ENCODE peak calls at places on chromosomes 6 and 20, in ten cellular contexts. L, O, U, E, D, F, R, N, A and M are unnamed samples.
A peak's percentile ranks its signal among the peaks of the same experiment; 100 is the strongest.

GRCh38 chr6:143112084-143112768 is 51.5 kb downstream of the AIG1 start:
- DNase-seq in N (no peak), U (no peak), F (no peak), A (no peak), E (no peak), O (no peak), L (no peak), R (no peak), D (no peak), M (no peak)

GRCh38 chr20:17614176-17614811 is 44.4 kb downstream of the DSTN start:
- DNase-seq in L (no peak), R (no peak), F (peak; percentile 33), U (no peak), A (no peak), N (no peak), O (peak; percentile 85), E (no peak), D (no peak), M (peak; percentile 70)

GRCh38 chr6:127180421-127180820 is 62.0 kb downstream of the RSPO3 start:
- DNase-seq in A (no peak), O (no peak), N (no peak), D (no peak), L (no peak), F (peak; percentile 25), U (no peak), E (no peak), R (no peak), M (no peak)

GRCh38 chr20:2984028-2984501 is 59.4 kb upstream of the GNRH2 start:
- DNase-seq in F (no peak), L (no peak), U (peak; percentile 47), E (no peak), N (no peak), D (no peak), A (no peak), O (no peak), R (peak; percentile 20), M (no peak)

GRCh38 chr20:33790571-33790970 is 20.6 kb upstream of the CHMP4B start:
- DNase-seq in L (no peak), F (no peak), D (no peak), N (no peak), U (no peak), A (no peak), E (no peak), R (no peak), O (no peak), M (peak; percentile 89)

GRCh38 chr6:27720607-27721580 is 191.3 kb downstream of the OR2B2 start:
- DNase-seq in D (no peak), E (no peak), R (no peak), A (peak; percentile 84), N (no peak), F (peak; percentile 60), L (no peak), O (peak; percentile 49), U (peak; percentile 85), M (no peak)

GRCh38 chr6:157235600-157236039 is 87.7 kb downstream of the TMEM242 start:
- DNase-seq in L (no peak), F (peak; percentile 56), N (no peak), R (peak; percentile 58), O (no peak), A (peak; percentile 69), U (no peak), E (no peak), D (peak; percentile 64), M (peak; percentile 69)

GRCh38 chr6:2196079-2196679 is 49.2 kb downstream of the GMDS start:
- DNase-seq in D (peak; percentile 82), N (peak; percentile 31), U (peak; percentile 71), R (peak; percentile 55), L (peak; percentile 33), O (peak; percentile 42), F (peak; percentile 40), A (peak; percentile 69), E (peak; percentile 51), M (peak; percentile 58)

GRCh38 chr20:56178219-56178618 is 70.3 kb upstream of the MC3R start:
- DNase-seq in L (no peak), A (no peak), F (no peak), N (no peak), E (no peak), U (no peak), O (no peak), R (no peak), D (no peak), M (no peak)

GRCh38 chr6:14354919-14355572 is 237.5 kb downstream of the CD83 start:
- DNase-seq in A (peak; percentile 77), R (no peak), L (peak; percentile 91), N (no peak), O (no peak), F (peak; percentile 94), E (peak; percentile 12), D (no peak), U (no peak), M (peak; percentile 17)

GRCh38 chr20:24894488-24894887 is 54.6 kb upstream of the CST7 start:
- DNase-seq in E (no peak), O (no peak), R (no peak), F (no peak), U (no peak), N (no peak), L (no peak), D (no peak), A (no peak), M (no peak)

GRCh38 chr20:46215913-46216707 is 92.2 kb downstream of the CDH22 start:
- DNase-seq in O (peak; percentile 96), R (no peak), A (peak; percentile 76), L (no peak), E (no peak), D (peak; percentile 14), N (peak; percentile 34), U (no peak), F (peak; percentile 59), M (peak; percentile 22)

GRCh38 chr20:3163099-3164042 is 3.7 kb upstream of the FASTKD5 start:
- DNase-seq in L (no peak), A (no peak), E (no peak), N (no peak), R (no peak), U (no peak), F (no peak), D (no peak), O (no peak), M (peak; percentile 1)

GRCh38 chr20:5127859-5128409 is 1.1 kb downstream of the CDS2 start:
- DNase-seq in R (no peak), U (peak; percentile 37), N (no peak), L (no peak), F (no peak), E (no peak), D (no peak), A (no peak), O (no peak), M (no peak)